ENCODE peak calls at places on chromosomes 11 and 22, in seven cellular contexts. One of them, this sample, is unnamed.

GRCh38 chr22:30408388-30409101 is 11.7 kb downstream of the SEC14L2 start:
- DNase-seq in endothelial cell of umbilical vein: peak
- DNase-seq in GM23248: peak
- DNase-seq in HCT116: no peak
- DNase-seq in mammary epithelial cell: peak
- DNase-seq in fibroblast of lung: peak
- DNase-seq in SK-N-MC: no peak
- DNase-seq in this sample: peak

GRCh38 chr11:69792611-69793010 is 17.5 kb upstream of the FGF4 start:
- DNase-seq in endothelial cell of umbilical vein: no peak
- DNase-seq in GM23248: no peak
- DNase-seq in HCT116: no peak
- DNase-seq in mammary epithelial cell: no peak
- DNase-seq in fibroblast of lung: no peak
- DNase-seq in SK-N-MC: no peak
- DNase-seq in this sample: no peak

GRCh38 chr11:108933630-108934029 is 268.8 kb downstream of the DDX10 start:
- DNase-seq in endothelial cell of umbilical vein: no peak
- DNase-seq in GM23248: peak
- DNase-seq in HCT116: no peak
- DNase-seq in mammary epithelial cell: no peak
- DNase-seq in fibroblast of lung: no peak
- DNase-seq in SK-N-MC: no peak
- DNase-seq in this sample: peak

GRCh38 chr11:118901494-118902335 is 18.0 kb downstream of the CXCR5 start:
- DNase-seq in endothelial cell of umbilical vein: no peak
- DNase-seq in GM23248: no peak
- DNase-seq in HCT116: no peak
- DNase-seq in mammary epithelial cell: no peak
- DNase-seq in fibroblast of lung: peak
- DNase-seq in SK-N-MC: no peak
- DNase-seq in this sample: no peak

GRCh38 chr22:36144886-36145541 is 15.5 kb downstream of the APOL3 start:
- DNase-seq in endothelial cell of umbilical vein: peak
- DNase-seq in GM23248: peak
- DNase-seq in HCT116: peak
- DNase-seq in mammary epithelial cell: peak
- DNase-seq in fibroblast of lung: peak
- DNase-seq in SK-N-MC: no peak
- DNase-seq in this sample: peak

GRCh38 chr11:73520358-73521061 is 77.4 kb downstream of the FAM168A start:
- DNase-seq in endothelial cell of umbilical vein: peak
- DNase-seq in GM23248: no peak
- DNase-seq in HCT116: no peak
- DNase-seq in mammary epithelial cell: no peak
- DNase-seq in fibroblast of lung: peak
- DNase-seq in SK-N-MC: no peak
- DNase-seq in this sample: no peak

GRCh38 chr22:38305481-38306448 is 11.5 kb downstream of the CSNK1E start:
- DNase-seq in endothelial cell of umbilical vein: peak
- DNase-seq in GM23248: peak
- DNase-seq in HCT116: no peak
- DNase-seq in mammary epithelial cell: peak
- DNase-seq in fibroblast of lung: peak
- DNase-seq in SK-N-MC: peak
- DNase-seq in this sample: peak

GRCh38 chr11:114719562-114719961 is 41.2 kb downstream of the NXPE2 start:
- DNase-seq in endothelial cell of umbilical vein: no peak
- DNase-seq in GM23248: no peak
- DNase-seq in HCT116: no peak
- DNase-seq in mammary epithelial cell: no peak
- DNase-seq in fibroblast of lung: no peak
- DNase-seq in SK-N-MC: no peak
- DNase-seq in this sample: no peak

GRCh38 chr11:114129699-114130659 is 70.5 kb downstream of the ZBTB16 start:
- DNase-seq in endothelial cell of umbilical vein: no peak
- DNase-seq in GM23248: no peak
- DNase-seq in HCT116: no peak
- DNase-seq in mammary epithelial cell: no peak
- DNase-seq in fibroblast of lung: no peak
- DNase-seq in SK-N-MC: no peak
- DNase-seq in this sample: no peak

GRCh38 chr22:19149047-19149883 is 827 bp downstream of the GSC2 start:
- DNase-seq in endothelial cell of umbilical vein: no peak
- DNase-seq in GM23248: peak
- DNase-seq in HCT116: no peak
- DNase-seq in mammary epithelial cell: peak
- DNase-seq in fibroblast of lung: no peak
- DNase-seq in SK-N-MC: no peak
- DNase-seq in this sample: no peak

GRCh38 chr22:19148417-19149046 is 1.6 kb downstream of the GSC2 start:
- DNase-seq in endothelial cell of umbilical vein: no peak
- DNase-seq in GM23248: no peak
- DNase-seq in HCT116: no peak
- DNase-seq in mammary epithelial cell: no peak
- DNase-seq in fibroblast of lung: no peak
- DNase-seq in SK-N-MC: no peak
- DNase-seq in this sample: no peak

GRCh38 chr22:19151329-19152191 is 1.5 kb upstream of the GSC2 start:
- DNase-seq in endothelial cell of umbilical vein: no peak
- DNase-seq in GM23248: no peak
- DNase-seq in HCT116: no peak
- DNase-seq in mammary epithelial cell: no peak
- DNase-seq in fibroblast of lung: no peak
- DNase-seq in SK-N-MC: no peak
- DNase-seq in this sample: no peak

GRCh38 chr22:19149962-19150361 is at the start of gene GSC2:
- DNase-seq in endothelial cell of umbilical vein: no peak
- DNase-seq in GM23248: no peak
- DNase-seq in HCT116: no peak
- DNase-seq in mammary epithelial cell: no peak
- DNase-seq in fibroblast of lung: no peak
- DNase-seq in SK-N-MC: no peak
- DNase-seq in this sample: no peak

DNA sequence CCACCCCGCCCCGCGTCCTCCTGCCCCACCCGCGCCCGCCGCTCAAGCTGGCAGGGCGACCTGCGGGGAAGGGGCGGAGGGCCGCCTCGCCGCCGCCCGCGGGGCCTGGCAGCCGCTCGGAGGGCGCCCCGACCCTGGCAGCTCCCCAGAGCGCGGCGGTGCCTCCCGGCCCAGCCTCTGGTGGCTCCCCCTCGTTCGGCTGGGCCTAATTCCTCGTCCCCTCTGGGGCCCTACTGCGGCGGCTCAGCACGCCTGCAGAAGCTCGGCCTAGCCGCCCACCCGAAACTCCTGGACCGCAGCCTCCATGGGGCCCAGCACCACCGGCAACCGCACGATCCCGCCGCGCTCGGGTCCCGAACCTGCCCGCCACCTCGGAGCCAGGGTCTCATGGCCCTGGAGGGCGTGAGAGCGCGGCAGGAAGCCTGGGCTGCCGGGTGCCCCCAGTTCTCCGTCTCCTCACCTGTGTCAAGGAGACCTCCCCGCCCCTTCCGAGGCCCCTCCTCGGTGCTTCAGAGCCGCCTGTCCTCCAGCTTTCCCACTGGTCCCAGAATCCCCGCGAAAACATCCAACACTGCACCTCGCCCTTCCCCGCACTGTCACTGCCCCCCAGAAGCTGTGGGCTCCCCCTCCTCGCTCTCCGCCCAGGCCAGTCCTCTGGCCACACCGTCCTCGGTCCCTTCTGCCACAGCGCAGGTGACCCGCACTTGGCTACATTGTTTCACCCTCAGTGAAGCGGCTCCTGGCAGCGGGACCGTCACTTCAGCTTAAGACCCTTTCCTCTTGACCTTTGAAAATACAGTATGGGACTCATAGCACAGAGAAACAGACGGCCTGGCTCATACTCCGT is 613 bp upstream of the GSC2 start:
- DNase-seq in endothelial cell of umbilical vein: no peak
- DNase-seq in GM23248: no peak
- DNase-seq in HCT116: no peak
- DNase-seq in mammary epithelial cell: no peak
- DNase-seq in fibroblast of lung: no peak
- DNase-seq in SK-N-MC: no peak
- DNase-seq in this sample: no peak
- TF ChIP-seq EZH2 in endothelial cell of umbilical vein: peak
- TF ChIP-seq EZH2 in GM23248: peak
- TF ChIP-seq EZH2 in HCT116: no peak
- TF ChIP-seq EZH2 in mammary epithelial cell: peak
- TF ChIP-seq EZH2 in fibroblast of lung: peak
- TF ChIP-seq EZH2 in SK-N-MC: no peak
- TF ChIP-seq EZH2 in this sample: peak

DNA sequence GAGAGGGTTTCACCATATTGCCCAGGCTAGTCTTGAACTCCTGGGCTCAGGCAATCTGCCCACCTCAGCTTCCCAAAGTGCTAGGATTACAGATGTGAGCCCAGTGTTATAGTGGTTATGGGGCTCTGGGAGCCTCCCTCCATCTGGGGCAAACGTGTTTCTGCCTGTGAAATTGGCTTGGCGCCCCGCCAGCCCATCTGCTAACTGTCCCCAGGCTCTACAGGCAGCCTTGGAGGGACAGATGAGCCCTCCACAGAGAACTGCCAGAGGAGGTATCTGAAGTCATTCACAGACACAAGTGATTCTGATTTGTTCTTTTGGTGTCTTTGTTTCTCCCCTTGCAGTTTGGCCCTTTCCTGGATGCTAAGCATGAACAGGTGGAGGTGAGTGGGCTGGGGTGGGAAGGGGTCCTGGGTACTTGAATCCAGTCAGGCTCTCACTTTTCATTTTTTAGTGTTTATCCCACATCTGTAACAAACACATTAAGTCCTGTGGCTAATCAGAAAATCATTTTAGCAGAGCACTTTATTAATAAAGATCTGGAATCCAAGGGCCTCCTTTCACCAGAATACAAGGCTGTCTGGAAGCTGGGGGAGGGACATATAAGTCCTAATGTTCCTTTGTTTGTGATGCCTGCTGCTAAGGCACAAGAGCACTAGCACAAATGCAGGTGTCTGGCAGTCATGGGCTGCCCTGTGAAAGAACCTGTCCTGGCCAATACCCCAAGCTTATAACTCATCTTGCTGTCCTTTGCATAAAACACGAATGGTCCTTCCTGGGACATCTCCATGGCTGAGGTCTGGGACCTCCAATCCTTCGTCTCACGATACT is 25.7 kb upstream of the CDC42EP2 start:
- DNase-seq in endothelial cell of umbilical vein: no peak
- DNase-seq in GM23248: no peak
- DNase-seq in HCT116: no peak
- DNase-seq in mammary epithelial cell: peak
- DNase-seq in fibroblast of lung: peak
- DNase-seq in SK-N-MC: no peak
- DNase-seq in this sample: no peak
- H3K27ac ChIP-seq in endothelial cell of umbilical vein: no peak
- H3K27ac ChIP-seq in GM23248: no peak
- H3K27ac ChIP-seq in HCT116: no peak
- H3K27ac ChIP-seq in mammary epithelial cell: no peak
- H3K27ac ChIP-seq in fibroblast of lung: peak
- H3K27ac ChIP-seq in SK-N-MC: peak
- H3K27ac ChIP-seq in this sample: no peak

GRCh38 chr22:19767427-19768380 is 7.1 kb downstream of the TBX1 start:
- DNase-seq in endothelial cell of umbilical vein: no peak
- DNase-seq in GM23248: no peak
- DNase-seq in HCT116: peak
- DNase-seq in mammary epithelial cell: no peak
- DNase-seq in fibroblast of lung: no peak
- DNase-seq in SK-N-MC: no peak
- DNase-seq in this sample: no peak
- TF ChIP-seq EZH2 in endothelial cell of umbilical vein: no peak
- TF ChIP-seq EZH2 in GM23248: no peak
- TF ChIP-seq EZH2 in HCT116: no peak
- TF ChIP-seq EZH2 in mammary epithelial cell: no peak
- TF ChIP-seq EZH2 in fibroblast of lung: peak
- TF ChIP-seq EZH2 in SK-N-MC: no peak
- TF ChIP-seq EZH2 in this sample: peak

GRCh38 chr11:35582033-35582432 is 36.2 kb upstream of the FJX1 start:
- DNase-seq in endothelial cell of umbilical vein: no peak
- DNase-seq in GM23248: no peak
- DNase-seq in HCT116: no peak
- DNase-seq in mammary epithelial cell: no peak
- DNase-seq in fibroblast of lung: no peak
- DNase-seq in SK-N-MC: no peak
- DNase-seq in this sample: no peak

GRCh38 chr11:35579557-35580396 is 38.5 kb upstream of the FJX1 start:
- DNase-seq in endothelial cell of umbilical vein: no peak
- DNase-seq in GM23248: peak
- DNase-seq in HCT116: peak
- DNase-seq in mammary epithelial cell: peak
- DNase-seq in fibroblast of lung: peak
- DNase-seq in SK-N-MC: peak
- DNase-seq in this sample: peak

GRCh38 chr11:35583843-35584242 is 34.4 kb upstream of the FJX1 start:
- DNase-seq in endothelial cell of umbilical vein: no peak
- DNase-seq in GM23248: peak
- DNase-seq in HCT116: no peak
- DNase-seq in mammary epithelial cell: peak
- DNase-seq in fibroblast of lung: no peak
- DNase-seq in SK-N-MC: no peak
- DNase-seq in this sample: no peak

GRCh38 chr11:35583126-35583525 is 35.1 kb upstream of the FJX1 start:
- DNase-seq in endothelial cell of umbilical vein: no peak
- DNase-seq in GM23248: peak
- DNase-seq in HCT116: no peak
- DNase-seq in mammary epithelial cell: no peak
- DNase-seq in fibroblast of lung: peak
- DNase-seq in SK-N-MC: no peak
- DNase-seq in this sample: peak

GRCh38 chr11:35580397-35580781 is 37.9 kb upstream of the FJX1 start:
- DNase-seq in endothelial cell of umbilical vein: no peak
- DNase-seq in GM23248: no peak
- DNase-seq in HCT116: no peak
- DNase-seq in mammary epithelial cell: no peak
- DNase-seq in fibroblast of lung: no peak
- DNase-seq in SK-N-MC: no peak
- DNase-seq in this sample: no peak
- H3K27ac ChIP-seq in endothelial cell of umbilical vein: no peak
- H3K27ac ChIP-seq in GM23248: peak
- H3K27ac ChIP-seq in HCT116: no peak
- H3K27ac ChIP-seq in mammary epithelial cell: peak
- H3K27ac ChIP-seq in fibroblast of lung: peak
- H3K27ac ChIP-seq in SK-N-MC: no peak
- H3K27ac ChIP-seq in this sample: peak

DNA sequence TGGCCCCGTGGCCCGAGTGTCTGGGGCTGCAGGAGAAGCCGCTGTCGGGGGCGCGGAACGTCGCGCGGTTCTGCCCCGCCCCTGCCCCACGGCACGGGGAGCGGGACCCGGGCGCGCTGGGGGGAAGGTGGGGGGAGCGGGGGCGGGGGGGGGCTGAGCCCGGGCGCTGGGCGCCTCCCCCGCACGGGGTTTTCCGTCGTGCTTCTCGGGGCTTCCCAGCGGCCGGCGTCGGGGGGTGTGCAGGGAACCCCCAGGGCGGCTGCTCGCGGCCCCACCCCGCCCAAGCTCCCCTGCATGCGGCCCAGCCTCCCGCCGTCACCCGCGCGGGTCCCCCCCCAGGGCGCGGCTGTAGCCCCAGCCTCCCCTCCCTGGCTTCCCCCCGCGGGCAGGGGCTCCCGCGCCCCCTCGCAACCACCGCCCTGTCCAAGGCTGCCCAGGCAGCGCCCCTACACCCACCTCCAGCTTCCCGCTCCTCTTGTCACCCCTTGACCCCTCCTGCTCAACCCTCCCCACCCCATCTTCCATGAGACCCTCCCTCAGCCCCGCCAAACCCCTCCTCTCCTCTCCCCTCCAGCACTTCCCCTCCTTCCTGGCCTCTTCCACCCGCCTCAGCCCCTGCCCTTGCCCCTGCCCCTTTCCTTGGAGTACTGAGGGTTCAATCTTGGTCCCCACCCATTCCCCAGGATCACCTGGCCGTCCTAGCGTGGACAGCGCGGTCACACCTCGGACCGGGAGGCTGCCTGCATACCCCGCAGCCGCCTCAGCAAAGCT is 1.7 kb downstream of the IL17REL start:
- DNase-seq in endothelial cell of umbilical vein: no peak
- DNase-seq in GM23248: no peak
- DNase-seq in HCT116: no peak
- DNase-seq in mammary epithelial cell: no peak
- DNase-seq in fibroblast of lung: no peak
- DNase-seq in SK-N-MC: no peak
- DNase-seq in this sample: no peak
- TF ChIP-seq EZH2 in endothelial cell of umbilical vein: peak
- TF ChIP-seq EZH2 in GM23248: no peak
- TF ChIP-seq EZH2 in HCT116: no peak
- TF ChIP-seq EZH2 in mammary epithelial cell: peak
- TF ChIP-seq EZH2 in fibroblast of lung: peak
- TF ChIP-seq EZH2 in SK-N-MC: no peak
- TF ChIP-seq EZH2 in this sample: peak

This sample was measured in astrocyte.